ENCODE peak calls at places on chromosomes 6 and 20, in seven cellular contexts. A is IMR-90, U is A549, B is Panc1, N is psoas muscle, P is spleen, J is tibial artery. F is an unnamed sample. For H3K9me3, the result is how much of the 10 kb centered on the place peaks cover.

GRCh38 chr20:60117040-60117439 is 158.8 kb downstream of the CDH26 start:
- DNase-seq in A (peak), U (no peak), B (no peak), N (no peak), P (no peak), J (no peak), F (no peak)

GRCh38 chr6:3081965-3082364 is 13.7 kb downstream of the RIPK1 start:
- DNase-seq in A (no peak), U (no peak), B (no peak), N (peak), P (no peak), J (no peak), F (no peak)

GRCh38 chr6:47438481-47439347 is 38.9 kb upstream of the CD2AP start:
- DNase-seq in A (no peak), U (no peak), B (no peak), N (peak), P (no peak), J (no peak), F (peak)

GRCh38 chr6:12010635-12011275 is 1.4 kb upstream of the HIVEP1 start:
- DNase-seq in A (no peak), U (peak), B (peak), N (peak), P (peak), J (peak), F (peak)

GRCh38 chr6:129671442-129672344 is 38.3 kb downstream of the ARHGAP18 start:
- DNase-seq in A (no peak), U (no peak), B (no peak), N (no peak), P (peak), J (no peak), F (no peak)

GRCh38 chr6:139882234-139882633 is 507.8 kb upstream of the CITED2 start:
- DNase-seq in A (peak), U (no peak), B (no peak), N (no peak), P (no peak), J (no peak), F (no peak)

GRCh38 chr20:15297059-15297875 is 959.9 kb upstream of the FLRT3 start:
- DNase-seq in A (no peak), U (no peak), B (no peak), N (no peak), P (no peak), J (no peak), F (no peak)

GRCh38 chr6:43510827-43511163 is 649 bp upstream of the LRRC73 start:
- DNase-seq in A (no peak), U (no peak), B (no peak), N (no peak), P (peak), J (no peak), F (no peak)

GRCh38 chr6:112801681-112802080 is 454.6 kb downstream of the RFPL4B start:
- DNase-seq in A (no peak), U (no peak), B (no peak), N (no peak), P (no peak), J (no peak), F (no peak)

GRCh38 chr6:156582509-156582992 is 194.6 kb upstream of the ARID1B start:
- DNase-seq in A (no peak), U (no peak), B (no peak), N (no peak), P (no peak), J (no peak), F (no peak)

GRCh38 chr6:114284281-114284680 is 58.5 kb downstream of the HS3ST5 start:
- DNase-seq in A (no peak), U (no peak), B (no peak), N (no peak), P (no peak), J (no peak), F (no peak)

GRCh38 chr6:105036371-105036770 is 79.5 kb downstream of the LIN28B start:
- DNase-seq in A (no peak), U (no peak), B (no peak), N (no peak), P (no peak), J (no peak), F (no peak)

GRCh38 chr20:62632575-62632974 is 9.7 kb upstream of the SLCO4A1 start:
- DNase-seq in A (no peak), U (no peak), B (no peak), N (no peak), P (no peak), J (no peak), F (no peak)

GRCh38 chr6:111427341-111428116 is 55.5 kb downstream of the REV3L start:
- DNase-seq in A (peak), U (no peak), B (peak), N (no peak), P (no peak), J (no peak), F (no peak)

GRCh38 chr6:166556871-166557322 is 29.6 kb downstream of the RAMACL start:
- DNase-seq in A (peak), U (peak), B (peak), N (peak), P (peak), J (peak), F (peak)

GRCh38 chr6:124967444-124967843 is 5.2 kb downstream of the RNF217 start:
- DNase-seq in A (peak), U (no peak), B (no peak), N (no peak), P (no peak), J (no peak), F (no peak)

GRCh38 chr6:166602928-166603690 is 16.6 kb upstream of the RAMACL start:
- DNase-seq in A (no peak), U (no peak), B (no peak), N (no peak), P (no peak), J (no peak), F (no peak)

GRCh38 chr6:105748737-105749161 is 337.4 kb upstream of the PRDM1 start:
- DNase-seq in A (peak), U (no peak), B (no peak), N (no peak), P (no peak), J (no peak), F (no peak)

DNA sequence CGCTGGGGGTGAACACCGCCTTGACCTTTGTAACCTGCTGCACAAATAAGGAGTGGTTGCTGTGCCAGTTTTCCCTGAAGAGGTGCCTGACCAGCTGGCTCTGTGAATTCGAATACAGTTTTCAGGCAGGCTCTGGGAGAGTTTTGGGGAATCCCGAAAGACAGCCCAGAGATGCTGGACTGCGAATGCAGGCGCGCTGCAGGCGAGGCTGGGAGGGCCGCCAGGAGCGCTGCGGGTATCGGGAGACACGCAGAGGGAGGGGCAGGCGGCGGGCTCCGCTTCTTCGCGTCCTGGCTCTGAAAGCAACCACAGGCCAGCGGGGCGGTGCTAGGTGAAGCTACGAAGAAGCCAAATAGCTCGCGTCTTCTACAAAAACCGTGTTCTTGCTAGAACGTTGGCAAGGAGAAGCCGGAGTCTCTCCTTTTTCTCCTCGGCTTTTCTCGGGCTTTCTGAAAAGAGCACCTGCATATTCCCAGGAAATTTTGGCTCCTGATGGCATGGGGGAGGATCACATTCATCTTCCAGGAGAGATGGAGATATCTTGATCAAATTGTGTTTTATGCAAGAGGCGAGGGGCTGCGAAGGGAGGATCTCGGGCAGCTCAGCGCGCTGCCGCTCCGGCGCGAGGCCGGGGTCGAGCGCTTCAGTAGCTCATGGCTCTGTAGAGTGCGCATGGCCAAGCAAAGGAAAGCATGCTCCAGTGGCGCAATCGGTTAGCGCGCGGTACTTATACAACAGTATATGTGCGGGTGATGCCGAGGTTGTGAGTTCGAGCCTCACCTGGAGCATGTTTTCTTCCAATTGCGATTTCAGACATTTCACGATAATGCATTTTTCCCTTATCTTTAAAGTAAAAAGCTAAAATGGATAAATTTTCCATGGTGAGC is 158.1 kb upstream of the ZNF184 start:
- DNase-seq in A (peak), U (peak), B (peak), N (no peak), P (no peak), J (no peak), F (no peak)
- TF ChIP-seq CTCF in A (no peak), U (no peak), B (peak), N (no peak), P (no peak), J (no peak), F (no peak)

DNA sequence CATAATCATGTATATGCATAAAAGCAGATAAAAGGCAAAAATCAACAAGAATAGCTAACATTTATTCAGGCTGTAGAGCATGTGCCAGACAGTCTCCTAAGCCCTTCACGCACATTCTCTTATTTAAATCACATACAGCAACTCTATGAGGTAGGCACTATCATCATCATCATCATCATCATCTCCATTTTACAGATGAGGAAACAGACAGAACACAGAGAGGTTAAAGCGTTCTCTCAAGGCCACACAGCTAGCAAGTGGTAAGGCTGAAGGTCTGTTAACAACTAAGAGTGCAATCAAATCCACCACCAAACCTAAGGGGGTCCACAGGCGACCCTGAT is 857 bp upstream of the PLEKHG1 start:
- DNase-seq in A (no peak), U (no peak), B (no peak), N (no peak), P (no peak), J (no peak), F (no peak)
- H3K27ac ChIP-seq in A (no peak), U (no peak), B (no peak), N (no peak), P (peak), J (no peak), F (no peak)

GRCh38 chr20:40056186-40056585 is 632.9 kb downstream of the MAFB start:
- DNase-seq in A (no peak), U (no peak), B (no peak), N (no peak), P (no peak), J (no peak), F (no peak)
- H3K9me3 ChIP-seq in A (under half), U (under half), B (under half), N (under half), P (under half), J (under half), F (under half)

GRCh38 chr6:137869781-137870180 is 2.7 kb downstream of the TNFAIP3 start:
- DNase-seq in A (no peak), U (no peak), B (no peak), N (no peak), P (no peak), J (no peak), F (no peak)
- TF ChIP-seq CTCF in A (no peak), U (no peak), B (no peak), N (no peak), P (no peak), J (no peak), F (no peak)

GRCh38 chr6:24907959-24908358 is 27.8 kb downstream of the RIPOR2 start:
- DNase-seq in A (no peak), U (no peak), B (no peak), N (no peak), P (no peak), J (no peak), F (no peak)
- H3K27ac ChIP-seq in A (no peak), U (no peak), B (no peak), N (peak), P (peak), J (no peak), F (peak)

GRCh38 chr6:67886036-67886707 is 748.9 kb upstream of the ADGRB3 start:
- DNase-seq in A (no peak), U (no peak), B (no peak), N (no peak), P (no peak), J (no peak), F (no peak)
- H3K9me3 ChIP-seq in A (under half), U (under half), B (under half), N (under half), P (half or more), J (under half), F (under half)

GRCh38 chr20:46324960-46325703 is 16.8 kb upstream of the CDH22 start:
- DNase-seq in A (peak), U (peak), B (no peak), N (no peak), P (no peak), J (no peak), F (no peak)
- TF ChIP-seq CTCF in A (peak), U (peak), B (no peak), N (no peak), P (no peak), J (no peak), F (no peak)

GRCh38 chr6:30515106-30515505 is 25.8 kb downstream of the HLA-E start:
- DNase-seq in A (no peak), U (no peak), B (no peak), N (no peak), P (no peak), J (no peak), F (no peak)

GRCh38 chr6:30515967-30516753 is 26.9 kb downstream of the HLA-E start:
- DNase-seq in A (peak), U (peak), B (peak), N (peak), P (peak), J (peak), F (peak)

GRCh38 chr6:30518505-30518850 is 29.2 kb downstream of the HLA-E start:
- DNase-seq in A (no peak), U (no peak), B (no peak), N (no peak), P (no peak), J (no peak), F (no peak)

DNA sequence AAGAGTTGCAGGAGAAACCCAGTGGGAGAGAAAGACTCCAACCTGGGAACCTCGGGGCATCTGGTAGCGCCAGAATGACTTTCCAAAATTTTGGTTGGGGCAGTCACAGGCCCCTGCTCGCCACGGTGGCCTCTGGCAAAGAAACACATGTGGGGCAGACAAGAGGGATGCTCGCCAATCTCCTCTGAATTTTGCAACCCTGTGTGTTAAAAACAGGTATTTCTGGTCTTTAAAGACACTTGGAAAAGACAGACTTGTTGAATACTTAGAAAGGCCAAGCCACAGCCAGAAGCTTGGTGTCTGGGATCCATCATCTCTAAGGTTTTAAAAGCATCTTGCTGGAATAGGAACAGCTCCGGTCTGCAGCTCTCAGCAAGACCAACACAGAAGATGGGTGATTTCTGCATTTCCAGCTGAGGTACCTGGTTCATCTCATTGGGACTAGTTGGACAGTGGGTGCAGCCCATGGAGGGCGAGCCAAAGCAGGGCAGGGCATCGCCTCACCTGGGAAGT is 31.2 kb downstream of the HLA-E start:
- DNase-seq in A (no peak), U (no peak), B (no peak), N (no peak), P (no peak), J (no peak), F (no peak)
- H3K27ac ChIP-seq in A (peak), U (no peak), B (no peak), N (no peak), P (peak), J (no peak), F (peak)

DNA sequence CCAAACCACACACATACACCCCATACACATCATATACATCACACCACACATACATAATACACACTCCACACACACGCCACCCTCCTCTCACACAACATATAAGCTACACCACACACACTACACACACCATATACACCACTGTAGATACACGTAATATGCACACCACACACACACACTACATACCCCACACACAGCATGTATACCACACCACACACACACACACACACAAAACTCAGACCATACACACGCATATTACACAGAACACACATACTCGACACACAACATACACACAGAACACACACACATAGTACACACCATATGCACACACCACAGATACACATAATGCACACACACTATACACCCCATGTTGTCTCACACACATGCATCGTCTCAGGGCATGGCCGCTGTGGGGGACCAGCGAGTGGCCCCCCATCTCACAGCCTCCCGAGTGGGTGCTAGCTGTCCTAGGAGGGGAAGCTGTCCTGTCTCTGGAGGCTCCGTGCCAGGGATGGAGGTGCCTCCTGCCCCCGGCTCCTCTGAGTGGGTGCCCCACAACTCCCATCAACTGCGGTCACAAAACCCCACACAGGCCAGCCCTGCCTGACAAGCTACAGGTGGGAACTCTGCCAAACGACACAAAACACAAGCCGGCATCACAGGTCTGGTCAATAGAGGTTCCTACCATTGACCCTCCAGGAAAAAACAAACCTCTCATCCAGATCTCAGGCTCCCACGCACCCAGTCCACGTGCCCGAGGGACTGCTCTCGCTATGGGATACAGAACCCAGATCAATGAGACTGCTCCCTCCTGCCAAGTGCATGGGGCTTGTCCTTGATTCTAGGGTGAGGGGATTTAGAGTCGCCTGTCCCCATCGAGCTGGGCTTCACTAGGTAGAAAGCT is 49.1 kb downstream of the DACT2 start:
- DNase-seq in A (no peak), U (no peak), B (no peak), N (no peak), P (no peak), J (peak), F (no peak)
- H3K9me3 ChIP-seq in A (under half), U (under half), B (under half), N (under half), P (under half), J (under half), F (under half)

F was measured in left lung.